ENCODE peak calls at places on chromosome 11, in ten cellular contexts. I is WTC11; J is germinal center; V is GOT3; M is testis; N is cardiac muscle cell; C is foreskin fibroblast; P is stimulated activated naive B cell treated with anti-CD40 and anti-IgM and Interleukin-4, amounts not matched to agents 10 μg/mL and 1 μg/mL and 100 μg/mL, for 72 hours; K is activated CD4-positive, alpha-beta T cell treated with anti-CD3 and anti-CD28 coated beads, Interleukin-2, amount 50 U/mL, for 1 hour; E is NCI-H774. O is an unnamed sample.

GRCh38 chr11:103967985-103968384 is 68.5 kb upstream of the DDI1 start:
- DNase-seq in J (no peak), I (no peak), E (no peak), K (no peak), M (no peak), P (no peak), N (no peak), C (no peak), V (no peak), O (no peak)

GRCh38 chr11:82701847-82702520 is 31.7 kb downstream of the FAM181B start:
- DNase-seq in J (peak; percentile 25), I (peak; percentile 63), M (peak; percentile 67), K (no peak), N (peak; percentile 61), P (no peak), E (peak; percentile 47), C (peak; percentile 41), V (no peak), O (peak; percentile 19)

GRCh38 chr11:2101171-2101675 is 38.0 kb downstream of the IGF2 start:
- DNase-seq in E (no peak), P (no peak), V (no peak), N (no peak), C (no peak), K (no peak), M (no peak), J (no peak), I (no peak), O (no peak)

GRCh38 chr11:83979593-83979992 is 693.4 kb upstream of the CCDC90B start:
- DNase-seq in K (no peak), V (no peak), M (no peak), P (no peak), E (no peak), C (no peak), J (no peak), N (no peak), I (no peak), O (no peak)

GRCh38 chr11:10498022-10498400 is 42.9 kb downstream of the AMPD3 start:
- DNase-seq in I (no peak), E (no peak), M (no peak), P (no peak), N (no peak), J (no peak), V (no peak), C (no peak), K (no peak), O (no peak)

GRCh38 chr11:13368041-13368446 is 90.5 kb downstream of the BMAL1 start:
- DNase-seq in E (no peak), P (no peak), C (peak; percentile 55), V (no peak), N (no peak), K (no peak), J (no peak), M (no peak), I (no peak), O (peak; percentile 38)

GRCh38 chr11:31795706-31796522 is 15.2 kb downstream of the PAX6 start:
- DNase-seq in C (no peak), J (no peak), N (no peak), P (no peak), V (no peak), K (no peak), E (no peak), M (no peak), I (no peak), O (no peak)

GRCh38 chr11:62925745-62926668 is 4.8 kb upstream of the CHRM1 start:
- DNase-seq in K (no peak), C (peak; percentile 13), E (no peak), N (no peak), I (peak; percentile 42), M (no peak), V (no peak), P (no peak), J (no peak), O (no peak)

GRCh38 chr11:95793111-95793510 is 2.8 kb downstream of the CEP57 start:
- DNase-seq in V (no peak), K (no peak), J (no peak), I (no peak), M (no peak), E (no peak), P (no peak), N (peak; percentile 6), C (peak; percentile 59), O (no peak)

GRCh38 chr11:115135936-115136335 is 368.3 kb downstream of the CADM1 start:
- DNase-seq in P (no peak), E (no peak), M (no peak), I (no peak), V (no peak), J (no peak), C (no peak), K (no peak), N (no peak), O (no peak)

GRCh38 chr11:58688779-58689503 is 42.8 kb downstream of the GLYAT start:
- DNase-seq in N (no peak), I (no peak), M (no peak), V (no peak), E (no peak), C (peak; percentile 6), K (no peak), J (no peak), P (no peak), O (no peak)

O was measured in hepatic stellate cell.